ENCODE peak calls at places on chromosome 15, in four cellular contexts. One of them, this sample, is unnamed.
A peak's percentile ranks its signal among the peaks of the same experiment; 100 is the strongest.

GRCh38 chr15:67836134-67836455 is 3.8 kb downstream of the RNU6-1 start:
- DNase-seq in upper lobe of left lung: no peak
- DNase-seq in cardiac fibroblast: no peak
- DNase-seq in AG09319: no peak
- DNase-seq in this sample: no peak

GRCh38 chr15:47577476-47577875 is 139.8 kb upstream of the SEMA6D start:
- DNase-seq in upper lobe of left lung: no peak
- DNase-seq in cardiac fibroblast: no peak
- DNase-seq in AG09319: no peak
- DNase-seq in this sample: no peak

GRCh38 chr15:92521624-92522008 is 127.9 kb downstream of the ST8SIA2 start:
- DNase-seq in upper lobe of left lung: peak; percentile 74
- DNase-seq in cardiac fibroblast: peak; percentile 69
- DNase-seq in AG09319: peak; percentile 40
- DNase-seq in this sample: peak; percentile 63

GRCh38 chr15:101258238-101259144 is 6.6 kb upstream of the CHSY1 start:
- DNase-seq in upper lobe of left lung: peak; percentile 58
- DNase-seq in cardiac fibroblast: peak; percentile 88
- DNase-seq in AG09319: no peak
- DNase-seq in this sample: peak; percentile 35

GRCh38 chr15:87944051-87944450 is 312.5 kb downstream of the NTRK3 start:
- DNase-seq in upper lobe of left lung: no peak
- DNase-seq in cardiac fibroblast: no peak
- DNase-seq in AG09319: no peak
- DNase-seq in this sample: no peak

GRCh38 chr15:98889930-98890695 is 117.5 kb downstream of the PGPEP1L start:
- DNase-seq in upper lobe of left lung: no peak
- DNase-seq in cardiac fibroblast: peak; percentile 95
- DNase-seq in AG09319: peak; percentile 83
- DNase-seq in this sample: no peak

GRCh38 chr15:59283717-59284336 is 77.2 kb downstream of the LDHAL6B start:
- DNase-seq in upper lobe of left lung: no peak
- DNase-seq in cardiac fibroblast: no peak
- DNase-seq in AG09319: no peak
- DNase-seq in this sample: no peak

GRCh38 chr15:101088788-101089578 is 162.9 kb downstream of the CHSY1 start:
- DNase-seq in upper lobe of left lung: peak; percentile 83
- DNase-seq in cardiac fibroblast: peak; percentile 51
- DNase-seq in AG09319: no peak
- DNase-seq in this sample: peak; percentile 51

GRCh38 chr15:35078221-35078915 is 6.7 kb downstream of the NANOGP8 start:
- DNase-seq in upper lobe of left lung: peak; percentile 49
- DNase-seq in cardiac fibroblast: peak; percentile 78
- DNase-seq in AG09319: peak; percentile 36
- DNase-seq in this sample: no peak

GRCh38 chr15:66369773-66370651 is 13.5 kb upstream of the TIPIN start:
- DNase-seq in upper lobe of left lung: no peak
- DNase-seq in cardiac fibroblast: peak; percentile 74
- DNase-seq in AG09319: no peak
- DNase-seq in this sample: no peak

DNA sequence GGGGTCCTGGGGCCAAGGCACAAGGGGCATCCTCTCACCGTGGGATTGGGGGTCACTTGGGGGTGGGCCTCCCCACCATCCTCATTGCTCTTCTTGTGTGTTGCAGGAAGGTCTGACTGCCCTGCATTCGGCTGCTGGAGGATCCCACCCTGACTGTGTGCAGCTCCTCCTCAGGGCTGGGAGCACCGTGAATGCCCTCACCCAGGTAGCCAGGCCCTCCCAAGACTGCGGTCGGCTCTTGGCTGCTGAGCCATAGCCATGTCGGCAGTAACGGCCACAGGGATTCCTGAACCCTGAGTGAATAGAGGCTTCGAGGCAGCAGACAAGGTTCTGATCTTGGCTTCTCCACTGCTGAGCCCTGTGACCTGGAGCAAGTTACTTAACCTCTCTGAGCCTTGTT is 19.7 kb downstream of the ANKDD1A start:
- DNase-seq in upper lobe of left lung: no peak
- DNase-seq in cardiac fibroblast: no peak
- DNase-seq in AG09319: no peak
- DNase-seq in this sample: peak; percentile 19
- TF ChIP-seq CTCF in upper lobe of left lung: no peak
- TF ChIP-seq CTCF in cardiac fibroblast: no peak
- TF ChIP-seq CTCF in AG09319: no peak
- TF ChIP-seq CTCF in this sample: no peak

GRCh38 chr15:49046113-49046883 is at the start of gene SECISBP2L:
- DNase-seq in upper lobe of left lung: peak; percentile 95
- DNase-seq in cardiac fibroblast: peak; percentile 96
- DNase-seq in AG09319: peak; percentile 77
- DNase-seq in this sample: peak; percentile 91
- TF ChIP-seq CTCF in upper lobe of left lung: peak; percentile 12
- TF ChIP-seq CTCF in cardiac fibroblast: peak; percentile 29
- TF ChIP-seq CTCF in AG09319: peak; percentile 27
- TF ChIP-seq CTCF in this sample: no peak

GRCh38 chr15:78290222-78290621 is 9.2 kb downstream of the SKIC8 start:
- DNase-seq in upper lobe of left lung: no peak
- DNase-seq in cardiac fibroblast: no peak
- DNase-seq in AG09319: no peak
- DNase-seq in this sample: no peak

GRCh38 chr15:78282324-78282723 is 17.1 kb downstream of the SKIC8 start:
- DNase-seq in upper lobe of left lung: no peak
- DNase-seq in cardiac fibroblast: no peak
- DNase-seq in AG09319: no peak
- DNase-seq in this sample: no peak

GRCh38 chr15:78280289-78281072 is 16.1 kb downstream of the DNAJA4 start:
- DNase-seq in upper lobe of left lung: no peak
- DNase-seq in cardiac fibroblast: no peak
- DNase-seq in AG09319: no peak
- DNase-seq in this sample: no peak

GRCh38 chr15:78284758-78285157 is 14.7 kb downstream of the SKIC8 start:
- DNase-seq in upper lobe of left lung: no peak
- DNase-seq in cardiac fibroblast: no peak
- DNase-seq in AG09319: no peak
- DNase-seq in this sample: no peak
- TF ChIP-seq CTCF in upper lobe of left lung: no peak
- TF ChIP-seq CTCF in cardiac fibroblast: peak; percentile 4
- TF ChIP-seq CTCF in AG09319: peak; percentile 3
- TF ChIP-seq CTCF in this sample: no peak

GRCh38 chr15:69559440-69560215 is 107.0 kb downstream of the RPLP1 start:
- DNase-seq in upper lobe of left lung: no peak
- DNase-seq in cardiac fibroblast: peak; percentile 25
- DNase-seq in AG09319: no peak
- DNase-seq in this sample: no peak
- TF ChIP-seq CTCF in upper lobe of left lung: no peak
- TF ChIP-seq CTCF in cardiac fibroblast: peak; percentile 27
- TF ChIP-seq CTCF in AG09319: peak; percentile 9
- TF ChIP-seq CTCF in this sample: no peak

GRCh38 chr15:90558182-90558581 is 28.5 kb downstream of the CRTC3 start:
- DNase-seq in upper lobe of left lung: peak; percentile 36
- DNase-seq in cardiac fibroblast: no peak
- DNase-seq in AG09319: no peak
- DNase-seq in this sample: no peak
- TF ChIP-seq CTCF in upper lobe of left lung: no peak
- TF ChIP-seq CTCF in cardiac fibroblast: no peak
- TF ChIP-seq CTCF in AG09319: no peak
- TF ChIP-seq CTCF in this sample: no peak

DNA sequence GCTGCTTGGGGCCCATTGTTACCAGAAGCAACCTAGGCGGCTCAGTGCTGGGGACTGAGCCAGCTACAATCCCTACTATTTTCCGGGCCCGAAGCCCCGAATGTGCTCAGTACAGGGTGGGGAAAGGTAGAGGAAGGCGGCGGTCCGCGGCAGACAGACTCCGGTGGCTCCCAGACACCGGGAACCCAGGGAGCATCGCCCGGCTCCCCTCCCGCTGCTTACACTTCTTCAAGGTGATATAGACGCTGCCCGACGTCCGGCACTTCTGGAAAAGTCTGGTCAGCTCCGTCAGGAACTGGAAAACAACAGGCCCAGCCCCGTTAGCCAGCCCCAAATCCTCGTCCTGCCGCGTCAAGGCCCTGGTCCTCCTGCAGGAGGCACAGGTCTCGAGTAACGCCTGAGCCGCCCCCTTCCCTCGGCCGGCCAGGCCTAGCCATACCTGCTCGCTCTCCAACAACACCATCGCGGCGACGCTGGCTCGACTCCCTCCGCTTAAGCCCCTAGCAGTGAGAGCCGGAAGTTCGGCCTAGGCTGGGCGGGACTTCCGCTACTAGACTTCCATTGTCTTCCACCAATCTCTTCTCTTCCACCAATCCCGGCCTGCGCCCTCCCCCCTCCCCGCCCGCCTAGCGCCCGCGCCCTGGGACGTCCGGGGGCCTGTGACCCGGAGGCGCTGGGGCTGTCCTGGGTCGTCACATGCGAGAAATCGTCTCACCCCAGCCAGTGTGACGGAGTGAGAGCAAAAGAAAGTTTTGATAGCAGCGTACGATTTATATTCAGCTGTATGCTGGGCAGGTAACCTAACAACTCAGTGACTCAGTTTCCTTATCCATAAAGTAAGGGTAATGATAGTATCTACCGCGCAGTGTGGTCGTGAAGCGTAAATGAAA is at the start of gene SRP14:
- DNase-seq in upper lobe of left lung: peak; percentile 96
- DNase-seq in cardiac fibroblast: peak; percentile 93
- DNase-seq in AG09319: peak; percentile 79
- DNase-seq in this sample: peak; percentile 90
- TF ChIP-seq CTCF in upper lobe of left lung: peak; percentile 12
- TF ChIP-seq CTCF in cardiac fibroblast: no peak
- TF ChIP-seq CTCF in AG09319: no peak
- TF ChIP-seq CTCF in this sample: peak; percentile 44

GRCh38 chr15:62928242-62928995 is 114.1 kb upstream of the TPM1 start:
- DNase-seq in upper lobe of left lung: no peak
- DNase-seq in cardiac fibroblast: peak; percentile 94
- DNase-seq in AG09319: peak; percentile 79
- DNase-seq in this sample: no peak
- TF ChIP-seq CTCF in upper lobe of left lung: no peak
- TF ChIP-seq CTCF in cardiac fibroblast: peak; percentile 24
- TF ChIP-seq CTCF in AG09319: peak; percentile 39
- TF ChIP-seq CTCF in this sample: no peak

This sample was measured in mesothelial cell of epicardium.